ENCODE peak calls at places on chromosome 20, in five cellular contexts. G, Q, W, Z and H are unnamed samples.

GRCh38 chr20:18103497-18103896 is 34.2 kb upstream of the KAT14 start:
- DNase-seq in G (no peak), Q (peak; percentile 49), W (no peak), Z (no peak), H (no peak)

GRCh38 chr20:10253750-10254149 is 35.1 kb downstream of the SNAP25 start:
- DNase-seq in G (no peak), Q (no peak), W (no peak), Z (no peak), H (no peak)

GRCh38 chr20:18360601-18361000 is 72.3 kb downstream of the ZNF133 start:
- DNase-seq in G (no peak), Q (no peak), W (no peak), Z (no peak), H (no peak)

GRCh38 chr20:46040902-46041535 is 12.0 kb downstream of the SLC12A5 start:
- DNase-seq in G (no peak), Q (peak; percentile 47), W (no peak), Z (no peak), H (peak; percentile 76)

GRCh38 chr20:48126227-48126740 is 341.0 kb upstream of the SULF2 start:
- DNase-seq in G (no peak), Q (peak; percentile 85), W (no peak), Z (no peak), H (no peak)

GRCh38 chr20:58669287-58670006 is 18.4 kb downstream of the STX16 start:
- DNase-seq in G (no peak), Q (no peak), W (peak; percentile 32), Z (peak; percentile 64), H (no peak)

GRCh38 chr20:2687514-2687913 is 5.1 kb upstream of the EBF4 start:
- DNase-seq in G (no peak), Q (no peak), W (no peak), Z (no peak), H (no peak)

GRCh38 chr20:2914160-2914559 is 40.9 kb downstream of the PTPRA start:
- DNase-seq in G (no peak), Q (peak; percentile 71), W (no peak), Z (no peak), H (no peak)

GRCh38 chr20:58709013-58709702 is 16.6 kb downstream of the NPEPL1 start:
- DNase-seq in G (no peak), Q (no peak), W (no peak), Z (no peak), H (no peak)

GRCh38 chr20:25038103-25038410 is 19.9 kb downstream of the ACSS1 start:
- DNase-seq in G (no peak), Q (no peak), W (no peak), Z (no peak), H (no peak)

GRCh38 chr20:52847739-52848359 is 124.3 kb upstream of the TSHZ2 start:
- DNase-seq in G (no peak), Q (no peak), W (no peak), Z (no peak), H (no peak)

GRCh38 chr20:420721-421574 is 12.8 kb downstream of the RBCK1 start:
- DNase-seq in G (no peak), Q (no peak), W (no peak), Z (no peak), H (peak; percentile 88)

GRCh38 chr20:62014889-62015375 is 50.7 kb downstream of the TAF4 start:
- DNase-seq in G (no peak), Q (no peak), W (no peak), Z (no peak), H (no peak)

GRCh38 chr20:48722737-48723191 is 105.0 kb downstream of the PREX1 start:
- DNase-seq in G (no peak), Q (peak; percentile 34), W (no peak), Z (no peak), H (no peak)

GRCh38 chr20:1911536-1911935 is 16.3 kb downstream of the SIRPA start:
- DNase-seq in G (no peak), Q (no peak), W (no peak), Z (no peak), H (no peak)

GRCh38 chr20:25017257-25017803 is 24.8 kb upstream of the APMAP start:
- DNase-seq in G (no peak), Q (peak; percentile 64), W (no peak), Z (no peak), H (peak; percentile 92)

GRCh38 chr20:50138120-50138478 is 15.4 kb downstream of the PEDS1 start:
- DNase-seq in G (no peak), Q (no peak), W (no peak), Z (no peak), H (no peak)

GRCh38 chr20:57647933-57648785 is 27.9 kb upstream of the ZBP1 start:
- DNase-seq in G (no peak), Q (no peak), W (no peak), Z (no peak), H (no peak)

GRCh38 chr20:61328906-61329558 is 77.0 kb downstream of the CDH4 start:
- DNase-seq in G (no peak), Q (peak; percentile 15), W (no peak), Z (no peak), H (no peak)

GRCh38 chr20:2873747-2874041 is 413 bp downstream of the PTPRA start:
- DNase-seq in G (no peak), Q (peak; percentile 55), W (no peak), Z (no peak), H (no peak)

GRCh38 chr20:23289249-23289648 is 61.3 kb upstream of the NXT1 start:
- DNase-seq in G (no peak), Q (no peak), W (no peak), Z (no peak), H (no peak)

GRCh38 chr20:62241501-62241900 is 3.2 kb downstream of the OSBPL2 start:
- DNase-seq in G (no peak), Q (no peak), W (no peak), Z (no peak), H (no peak)

GRCh38 chr20:33281550-33282146 is 1.4 kb upstream of the BPIFB1 start:
- DNase-seq in G (no peak), Q (no peak), W (no peak), Z (no peak), H (no peak)

GRCh38 chr20:44858959-44859358 is 26.5 kb upstream of the YWHAB start:
- DNase-seq in G (no peak), Q (no peak), W (no peak), Z (no peak), H (no peak)

GRCh38 chr20:58706975-58707681 is 14.5 kb downstream of the NPEPL1 start:
- DNase-seq in G (no peak), Q (no peak), W (no peak), Z (no peak), H (no peak)

GRCh38 chr20:60694763-60695162 is 557.3 kb upstream of the CDH4 start:
- DNase-seq in G (no peak), Q (no peak), W (no peak), Z (no peak), H (no peak)

GRCh38 chr20:18705490-18705889 is 108.1 kb upstream of the SCP2D1 start:
- DNase-seq in G (no peak), Q (no peak), W (no peak), Z (no peak), H (no peak)

GRCh38 chr20:50281831-50282591 is 91.4 kb downstream of the CEBPB start:
- DNase-seq in G (no peak), Q (peak; percentile 71), W (no peak), Z (no peak), H (no peak)

GRCh38 chr20:51532577-51533191 is 9.8 kb downstream of the NFATC2 start:
- DNase-seq in G (no peak), Q (no peak), W (no peak), Z (no peak), H (no peak)

GRCh38 chr20:51529027-51529749 is 13.3 kb downstream of the NFATC2 start:
- DNase-seq in G (no peak), Q (no peak), W (no peak), Z (no peak), H (no peak)

GRCh38 chr20:51529758-51530157 is 12.8 kb downstream of the NFATC2 start:
- DNase-seq in G (no peak), Q (no peak), W (no peak), Z (no peak), H (no peak)

GRCh38 chr20:51531712-51532456 is 10.6 kb downstream of the NFATC2 start:
- DNase-seq in G (no peak), Q (no peak), W (no peak), Z (no peak), H (no peak)

DNA sequence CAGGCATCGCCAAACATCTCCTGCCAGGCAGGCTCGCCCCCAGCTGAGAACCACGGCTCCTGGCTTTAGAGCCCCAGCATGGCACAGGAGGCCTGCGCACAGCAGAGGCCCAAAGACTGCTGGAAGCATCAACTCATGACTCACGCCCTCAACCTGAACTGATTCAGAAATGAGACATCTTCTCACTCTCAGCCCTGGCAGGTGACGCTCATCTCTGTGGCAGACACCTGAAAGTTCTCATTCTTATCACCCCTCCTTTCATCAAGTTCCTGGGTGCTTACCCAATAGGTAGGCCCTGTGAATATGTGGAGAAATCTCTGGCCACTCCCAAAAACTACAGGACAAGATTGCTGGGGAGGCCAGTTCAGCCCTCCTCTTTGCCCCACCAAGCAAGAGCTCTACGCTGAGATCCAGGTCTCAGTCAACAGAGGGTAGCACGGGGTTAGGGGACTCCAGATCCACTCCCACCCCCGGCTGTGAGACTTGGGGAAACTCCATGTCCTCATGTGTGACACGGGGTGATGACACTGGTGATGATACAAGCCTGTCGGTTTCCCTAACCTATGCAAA is 11.3 kb downstream of the NFATC2 start:
- DNase-seq in G (peak; percentile 76), Q (no peak), W (no peak), Z (no peak), H (no peak)
- TF ChIP-seq JUND in G (peak; percentile 80), Q (no peak), W (no peak), Z (no peak), H (no peak)

GRCh38 chr20:43568706-43569105 is 9.9 kb downstream of the SGK2 start:
- DNase-seq in G (no peak), Q (no peak), W (no peak), Z (no peak), H (no peak)

GRCh38 chr20:43570496-43570895 is 11.7 kb downstream of the SGK2 start:
- DNase-seq in G (no peak), Q (no peak), W (no peak), Z (no peak), H (no peak)

GRCh38 chr20:43567477-43567876 is 8.7 kb downstream of the SGK2 start:
- DNase-seq in G (no peak), Q (no peak), W (no peak), Z (no peak), H (no peak)

GRCh38 chr20:43571310-43571709 is 12.5 kb downstream of the SGK2 start:
- DNase-seq in G (no peak), Q (no peak), W (no peak), Z (no peak), H (no peak)

GRCh38 chr20:43569282-43569681 is 10.5 kb downstream of the SGK2 start:
- DNase-seq in G (no peak), Q (no peak), W (no peak), Z (no peak), H (no peak)
- TF ChIP-seq JUND in G (no peak), Q (no peak), W (no peak), Z (no peak), H (no peak)

GRCh38 chr20:40414843-40415615 is 274.0 kb downstream of the MAFB start:
- DNase-seq in G (no peak), Q (no peak), W (no peak), Z (no peak), H (peak; percentile 95)
- TF ChIP-seq JUND in G (no peak), Q (no peak), W (no peak), Z (no peak), H (peak; percentile 46)

DNA sequence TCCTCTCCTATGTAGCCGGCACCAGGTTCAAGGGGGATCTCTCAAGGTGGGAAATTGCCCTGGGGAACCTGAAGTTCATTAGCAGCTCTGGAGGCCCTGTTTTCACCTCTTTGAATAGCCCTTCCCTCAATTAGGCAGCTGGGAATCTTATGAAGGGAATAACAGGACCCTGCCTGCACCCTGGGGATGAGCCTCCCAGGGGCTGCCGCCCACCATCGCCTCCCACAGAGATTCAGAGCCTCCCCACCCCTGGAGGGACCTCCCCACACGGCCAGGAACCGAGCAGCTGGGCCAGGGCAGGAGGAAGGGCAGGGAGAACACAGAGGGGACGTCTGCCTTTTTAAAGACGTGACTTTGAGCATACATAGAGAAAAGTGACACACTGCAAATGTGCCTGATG is 4.6 kb upstream of the EEF1A2 start:
- DNase-seq in G (no peak), Q (no peak), W (no peak), Z (no peak), H (no peak)
- TF ChIP-seq JUND in G (no peak), Q (no peak), W (no peak), Z (no peak), H (no peak)